ENCODE peak calls at places on chromosome 20, in five cellular contexts. X is H1, M is HepG2, U is K562, Q is GM12878. F is an unnamed sample.

GRCh38 chr20:3890410-3890751 is 1.2 kb downstream of the PANK2 start:
- DNase-seq in M (peak; percentile 48), Q (no peak), X (no peak), U (no peak), F (no peak)

GRCh38 chr20:21303061-21303871 is at the start of gene XRN2:
- DNase-seq in U (peak; percentile 79), M (peak; percentile 98), Q (peak; percentile 62), X (peak; percentile 98), F (peak; percentile 85)

GRCh38 chr20:20369353-20370086 is 1.6 kb downstream of the INSM1 start:
- DNase-seq in X (peak; percentile 78), M (no peak), U (no peak), Q (no peak), F (peak; percentile 67)

GRCh38 chr20:19566226-19566960 is 191.7 kb upstream of the RIN2 start:
- DNase-seq in Q (no peak), X (no peak), M (no peak), U (no peak), F (no peak)

GRCh38 chr20:52974155-52974554 is 2.0 kb downstream of the TSHZ2 start:
- DNase-seq in X (no peak), Q (peak; percentile 28), U (no peak), M (no peak), F (no peak)

GRCh38 chr20:44200371-44200770 is 10.2 kb downstream of the OSER1 start:
- DNase-seq in Q (no peak), X (no peak), M (no peak), U (no peak), F (no peak)

GRCh38 chr20:17762243-17762872 is 62.6 kb downstream of the BANF2 start:
- DNase-seq in U (no peak), M (no peak), Q (no peak), X (no peak), F (no peak)

GRCh38 chr20:23566199-23566932 is 1.9 kb downstream of the CST9L start:
- DNase-seq in M (no peak), Q (no peak), X (no peak), U (no peak), F (no peak)

GRCh38 chr20:34062651-34063482 is 49.2 kb downstream of the EIF2S2 start:
- DNase-seq in X (no peak), U (peak; percentile 27), M (no peak), Q (no peak), F (no peak)

GRCh38 chr20:63394069-63394468 is 32.9 kb upstream of the CHRNA4 start:
- DNase-seq in X (no peak), U (no peak), M (no peak), Q (no peak), F (no peak)

DNA sequence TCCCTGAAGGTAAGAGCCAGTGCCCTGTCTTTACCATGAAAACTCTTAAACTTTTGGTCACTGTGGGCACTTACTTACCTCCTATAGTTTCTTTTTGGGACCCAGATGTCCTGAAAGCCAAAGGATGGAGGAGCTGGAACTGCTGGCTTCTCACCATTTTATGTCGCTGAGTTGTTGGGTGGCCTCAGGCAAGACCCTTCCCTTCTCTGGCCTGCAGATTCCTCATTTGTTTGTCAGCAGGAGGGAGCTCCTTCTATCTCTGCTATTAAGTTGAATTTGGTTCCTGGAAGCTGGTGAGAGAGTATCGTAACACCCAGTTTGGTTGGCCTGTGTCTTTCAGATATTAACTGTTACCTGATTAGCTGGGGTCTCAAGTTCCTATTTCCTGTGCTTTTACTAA is 68.2 kb upstream of the MYL9 start:
- DNase-seq in M (no peak), U (no peak), Q (no peak), X (no peak), F (no peak)
- H3K27ac ChIP-seq in M (peak overlapping the region; percentile 24), U (no peak overlapping the region), Q (peak overlapping the region; percentile 74), X (no peak overlapping the region), F (peak overlapping the region; percentile 83)

DNA sequence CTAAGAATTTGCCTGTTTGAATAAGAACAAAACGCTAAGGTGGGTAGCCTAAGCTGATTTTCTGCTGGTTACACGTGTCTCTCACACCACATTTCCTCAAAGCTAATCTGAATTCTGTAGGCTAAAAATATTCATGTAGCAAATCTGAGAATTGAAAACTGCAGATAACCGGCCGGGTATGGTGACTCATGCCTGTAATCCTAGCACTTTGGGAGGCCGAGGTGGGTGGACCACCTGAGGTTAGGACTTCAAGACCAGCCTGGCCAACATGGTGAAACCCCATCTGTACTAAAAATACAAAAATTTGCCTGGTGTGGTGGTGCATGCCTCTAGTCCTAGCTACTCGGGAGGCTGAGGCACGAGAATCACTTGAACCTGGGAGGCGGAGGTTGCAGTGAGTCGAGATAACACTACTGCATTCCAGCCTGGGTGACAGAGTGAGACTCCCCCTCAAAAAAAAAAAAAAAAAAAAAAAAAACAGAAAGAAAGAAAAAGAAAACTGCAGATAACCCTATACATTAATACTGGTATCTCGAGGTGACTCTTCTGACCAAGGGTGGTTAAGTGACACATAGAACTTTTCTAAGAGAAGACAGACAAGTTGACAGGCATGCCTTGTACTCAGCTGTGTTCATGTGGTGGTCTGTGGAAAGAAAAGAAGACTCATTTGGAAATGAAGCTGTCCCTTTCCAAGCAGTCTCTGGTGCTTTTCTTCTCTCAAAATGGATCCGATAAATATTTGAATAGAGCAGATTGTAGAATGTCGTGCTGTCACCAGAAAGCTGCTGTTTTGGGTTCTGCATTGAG is 24.7 kb upstream of the ASXL1 start:
- DNase-seq in Q (peak; percentile 81), M (no peak), X (no peak), U (no peak), F (no peak)
- TF ChIP-seq KDM1A in Q (no peak), M (no peak), X (no peak), U (peak; percentile 96), F (no peak)

DNA sequence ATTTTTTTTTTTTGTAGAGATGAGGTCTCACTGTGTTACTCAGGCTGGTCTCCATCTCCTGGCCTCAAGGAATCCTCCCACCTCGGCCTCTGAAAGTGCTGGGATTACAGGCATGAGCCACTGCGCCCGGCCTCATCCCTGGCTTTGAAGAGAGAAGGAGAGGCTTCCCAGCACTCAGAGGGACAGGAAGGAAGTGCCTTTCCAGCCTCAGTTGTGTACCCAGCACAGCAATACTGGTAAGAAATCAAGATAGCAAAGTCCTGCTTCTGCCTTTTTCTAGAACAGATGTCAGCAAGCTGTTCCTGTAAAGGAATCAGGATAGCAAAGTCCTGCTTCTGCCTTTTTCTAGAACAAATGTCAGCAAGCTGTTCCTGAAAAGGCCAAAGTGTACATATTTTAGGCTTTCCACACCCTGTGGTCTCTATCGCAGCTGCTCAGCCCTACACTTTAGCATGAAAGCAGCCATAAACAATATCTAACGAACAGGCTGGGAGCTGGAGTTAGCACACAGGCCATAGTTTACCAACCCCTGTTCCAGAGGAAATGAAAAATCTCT is 6.3 kb upstream of the PLTP start:
- DNase-seq in U (no peak), Q (no peak), M (no peak), X (no peak), F (no peak)
- H3K27ac ChIP-seq in U (no peak overlapping the region), Q (no peak overlapping the region), M (peak overlapping the region; percentile 7), X (no peak overlapping the region), F (no peak overlapping the region)

GRCh38 chr20:58457083-58457680 is 58.0 kb downstream of the APCDD1L start:
- DNase-seq in M (no peak), Q (no peak), U (no peak), X (no peak), F (no peak)
- TF ChIP-seq KDM1A in M (no peak), Q (no peak), U (no peak), X (no peak), F (no peak)

F was measured in A549.